ENCODE peak calls at places on chromosome 18, in nine cellular contexts. K, I, Y, T, J, R, F, Z and O are unnamed samples.

GRCh38 chr18:55998071-55998522 is 410.1 kb upstream of the TCF4 start:
- DNase-seq in K (no peak), I (peak; percentile 41), Y (peak; percentile 71), T (peak; percentile 8), J (peak; percentile 30), R (no peak), F (peak; percentile 55), Z (peak; percentile 66), O (no peak)

GRCh38 chr18:56929861-56930260 is 217.0 kb upstream of the BOD1L2 start:
- DNase-seq in K (no peak), I (no peak), Y (no peak), T (no peak), J (no peak), R (no peak), F (peak; percentile 12), Z (no peak), O (no peak)

GRCh38 chr18:58604301-58604700 is 24.6 kb downstream of the ALPK2 start:
- DNase-seq in K (no peak), I (no peak), Y (no peak), T (no peak), J (no peak), R (no peak), F (no peak), Z (no peak), O (no peak)

GRCh38 chr18:79580481-79581171 is 99.0 kb upstream of the CTDP1 start:
- DNase-seq in K (no peak), I (no peak), Y (no peak), T (no peak), J (no peak), R (no peak), F (no peak), Z (no peak), O (peak; percentile 6)

GRCh38 chr18:4603955-4604354 is 148.8 kb upstream of the DLGAP1 start:
- DNase-seq in K (no peak), I (no peak), Y (no peak), T (no peak), J (no peak), R (no peak), F (no peak), Z (no peak), O (no peak)

GRCh38 chr18:24112464-24112863 is 26.4 kb upstream of the CABYR start:
- DNase-seq in K (no peak), I (no peak), Y (no peak), T (no peak), J (no peak), R (no peak), F (no peak), Z (no peak), O (no peak)

GRCh38 chr18:77129150-77129551 is 3.4 kb downstream of the MBP start:
- DNase-seq in K (no peak), I (no peak), Y (peak; percentile 73), T (no peak), J (peak; percentile 58), R (no peak), F (peak; percentile 63), Z (peak; percentile 80), O (no peak)

GRCh38 chr18:3651266-3651665 is 201.3 kb downstream of the TGIF1 start:
- DNase-seq in K (no peak), I (no peak), Y (no peak), T (no peak), J (no peak), R (no peak), F (no peak), Z (peak; percentile 53), O (no peak)

GRCh38 chr18:3012306-3012919 is 531 bp downstream of the LPIN2 start:
- DNase-seq in K (no peak), I (no peak), Y (peak; percentile 57), T (no peak), J (peak; percentile 18), R (peak; percentile 58), F (peak; percentile 39), Z (peak; percentile 39), O (peak; percentile 56)

GRCh38 chr18:13746636-13747035 is 20.2 kb downstream of the RNMT start:
- DNase-seq in K (no peak), I (no peak), Y (no peak), T (no peak), J (no peak), R (no peak), F (no peak), Z (no peak), O (no peak)

GRCh38 chr18:24398515-24398914 is 891 bp upstream of the OSBPL1A start:
- DNase-seq in K (no peak), I (no peak), Y (peak; percentile 53), T (no peak), J (no peak), R (no peak), F (no peak), Z (peak; percentile 23), O (no peak)